ENCODE peak calls at places on chromosomes 3 and 15, in nine cellular contexts. Z, F, V, O, J, A, Q, K and M are unnamed samples.

GRCh38 chr3:36494461-36495109 is 114.3 kb downstream of the STAC start:
- DNase-seq in Z (no peak), F (peak; percentile 63), V (no peak), O (no peak), J (no peak), A (no peak), Q (peak; percentile 21), K (peak; percentile 55), M (no peak)

GRCh38 chr3:124467980-124468902 is 262.0 kb upstream of the UMPS start:
- DNase-seq in Z (peak; percentile 72), F (peak; percentile 48), V (peak; percentile 73), O (peak; percentile 80), J (peak; percentile 74), A (peak; percentile 76), Q (peak; percentile 18), K (peak; percentile 39), M (peak; percentile 48)

GRCh38 chr3:192772495-192772894 is 45.2 kb upstream of the FGF12 start:
- DNase-seq in Z (peak; percentile 36), F (peak; percentile 39), V (peak; percentile 61), O (peak; percentile 60), J (peak; percentile 23), A (no peak), Q (no peak), K (no peak), M (no peak)

GRCh38 chr15:74598126-74598842 is 17.4 kb upstream of the CLK3 start:
- DNase-seq in Z (peak; percentile 74), F (peak; percentile 83), V (peak; percentile 87), O (peak; percentile 80), J (peak; percentile 93), A (peak; percentile 97), Q (peak; percentile 91), K (peak; percentile 96), M (peak; percentile 89)

GRCh38 chr15:85785887-85786777 is 8.6 kb downstream of the KLHL25 start:
- DNase-seq in Z (no peak), F (no peak), V (no peak), O (no peak), J (no peak), A (peak; percentile 81), Q (no peak), K (no peak), M (no peak)

GRCh38 chr3:65030847-65031463 is 343.2 kb upstream of the ADAMTS9 start:
- DNase-seq in Z (no peak), F (peak; percentile 41), V (no peak), O (no peak), J (no peak), A (no peak), Q (no peak), K (no peak), M (no peak)

GRCh38 chr15:71747128-71748083 is 62.9 kb upstream of the NR2E3 start:
- DNase-seq in Z (no peak), F (peak; percentile 68), V (no peak), O (no peak), J (no peak), A (no peak), Q (no peak), K (no peak), M (no peak)

GRCh38 chr15:60358935-60359672 is 38.7 kb downstream of the ANXA2 start:
- DNase-seq in Z (no peak), F (peak; percentile 73), V (no peak), O (no peak), J (no peak), A (no peak), Q (no peak), K (no peak), M (no peak)

GRCh38 chr15:41203395-41203794 is 27.2 kb downstream of the EXD1 start:
- DNase-seq in Z (no peak), F (no peak), V (no peak), O (no peak), J (no peak), A (no peak), Q (no peak), K (no peak), M (no peak)

GRCh38 chr3:60161334-60161733 is 1089.9 kb downstream of the FHIT start:
- DNase-seq in Z (no peak), F (no peak), V (no peak), O (no peak), J (no peak), A (no peak), Q (no peak), K (no peak), M (no peak)

GRCh38 chr3:132001036-132001435 is 33.8 kb downstream of the CPNE4 start:
- DNase-seq in Z (no peak), F (no peak), V (no peak), O (no peak), J (no peak), A (no peak), Q (no peak), K (no peak), M (no peak)

GRCh38 chr3:133161666-133162065 is 123.5 kb downstream of the TMEM108 start:
- DNase-seq in Z (no peak), F (no peak), V (no peak), O (no peak), J (no peak), A (no peak), Q (no peak), K (no peak), M (no peak)

GRCh38 chr3:130811552-130811951 is 64.9 kb upstream of the PIK3R4 start:
- DNase-seq in Z (no peak), F (no peak), V (no peak), O (no peak), J (no peak), A (no peak), Q (no peak), K (no peak), M (no peak)

GRCh38 chr3:182364723-182365650 is 428.3 kb upstream of the ATP11B start:
- DNase-seq in Z (no peak), F (peak; percentile 1), V (no peak), O (no peak), J (no peak), A (no peak), Q (no peak), K (no peak), M (no peak)

GRCh38 chr3:177803495-177803894 is 606.2 kb upstream of the TBL1XR1 start:
- DNase-seq in Z (no peak), F (no peak), V (no peak), O (no peak), J (no peak), A (no peak), Q (no peak), K (no peak), M (no peak)

GRCh38 chr3:10621749-10622148 is 116.4 kb upstream of the ATP2B2 start:
- DNase-seq in Z (no peak), F (no peak), V (no peak), O (no peak), J (no peak), A (no peak), Q (no peak), K (no peak), M (no peak)

GRCh38 chr15:64749999-64750657 is 25.3 kb downstream of the RBPMS2 start:
- DNase-seq in Z (peak; percentile 41), F (peak; percentile 39), V (peak; percentile 88), O (peak; percentile 43), J (no peak), A (peak; percentile 41), Q (no peak), K (no peak), M (no peak)
- TF ChIP-seq CTCF in Z (no peak), F (peak; percentile 23), V (peak; percentile 53), O (no peak), J (no peak), A (no peak), Q (no peak), K (no peak), M (no peak)

GRCh38 chr15:33729648-33730047 is 238.6 kb upstream of the CHRM5 start:
- DNase-seq in Z (no peak), F (peak; percentile 36), V (peak; percentile 26), O (no peak), J (no peak), A (no peak), Q (no peak), K (no peak), M (peak; percentile 1)
- TF ChIP-seq CTCF in Z (no peak), F (peak; percentile 31), V (peak; percentile 37), O (no peak), J (peak; percentile 26), A (no peak), Q (no peak), K (no peak), M (peak; percentile 65)

GRCh38 chr3:107560166-107560565 is 37.4 kb downstream of the BBX start:
- DNase-seq in Z (no peak), F (no peak), V (no peak), O (no peak), J (no peak), A (no peak), Q (no peak), K (no peak), M (no peak)

GRCh38 chr3:107561980-107562379 is 39.2 kb downstream of the BBX start:
- DNase-seq in Z (no peak), F (no peak), V (no peak), O (no peak), J (no peak), A (no peak), Q (no peak), K (no peak), M (no peak)

GRCh38 chr3:107557743-107558142 is 35.0 kb downstream of the BBX start:
- DNase-seq in Z (no peak), F (no peak), V (no peak), O (no peak), J (no peak), A (no peak), Q (no peak), K (no peak), M (no peak)

GRCh38 chr3:107562979-107563531 is 40.3 kb downstream of the BBX start:
- DNase-seq in Z (peak; percentile 18), F (no peak), V (no peak), O (no peak), J (no peak), A (no peak), Q (no peak), K (no peak), M (no peak)
- TF ChIP-seq CTCF in Z (no peak), F (no peak), V (no peak), O (no peak), J (no peak), A (no peak), Q (no peak), K (no peak), M (no peak)

DNA sequence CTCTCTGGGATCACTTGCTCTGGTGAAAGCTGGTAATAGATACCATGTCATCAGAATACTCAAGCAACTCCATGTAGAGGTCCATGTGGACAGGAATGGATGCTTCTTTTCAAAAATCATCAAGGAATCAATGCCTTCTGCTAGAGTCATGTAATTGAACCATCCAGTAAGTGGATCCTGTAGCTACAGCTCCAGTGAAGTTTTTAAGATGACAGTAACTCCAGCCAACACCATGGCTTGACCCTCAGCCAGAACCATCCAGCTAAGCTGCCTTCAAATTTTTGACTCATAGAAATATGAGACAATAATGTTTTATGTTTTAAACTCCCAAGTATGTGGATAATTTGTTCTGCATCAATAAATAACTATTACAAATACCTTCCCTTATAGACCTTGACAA is 923.7 kb downstream of the EPHA3 start:
- DNase-seq in Z (no peak), F (no peak), V (no peak), O (no peak), J (no peak), A (no peak), Q (no peak), K (no peak), M (no peak)
- TF ChIP-seq CTCF in Z (no peak), F (no peak), V (no peak), O (no peak), J (no peak), A (no peak), Q (no peak), K (no peak), M (no peak)

GRCh38 chr3:118675305-118675704 is 359.3 kb downstream of the IGSF11 start:
- DNase-seq in Z (no peak), F (no peak), V (no peak), O (no peak), J (no peak), A (no peak), Q (no peak), K (no peak), M (no peak)

GRCh38 chr3:118671192-118671591 is 363.5 kb downstream of the IGSF11 start:
- DNase-seq in Z (no peak), F (no peak), V (no peak), O (no peak), J (no peak), A (no peak), Q (no peak), K (no peak), M (no peak)
- TF ChIP-seq CTCF in Z (no peak), F (no peak), V (peak; percentile 21), O (no peak), J (no peak), A (no peak), Q (no peak), K (no peak), M (no peak)